ENCODE peak calls at places on chromosomes 7 and 10, in nine cellular contexts. One of them, this sample, is unnamed. For H3K4me1 and H3K9me3, the result is how much of the 10 kb centered on the place peaks cover.

GRCh38 chr10:3476186-3476585 is 303.6 kb upstream of the PITRM1 start:
- DNase-seq in prostate gland: no peak
- DNase-seq in breast epithelium: no peak
- DNase-seq in HCT116: no peak
- DNase-seq in MM.1S: no peak
- DNase-seq in left ventricle myocardium inferior: no peak
- DNase-seq in uterus: no peak
- DNase-seq in gastrocnemius medialis: no peak
- DNase-seq in endothelial cell of umbilical vein: no peak
- DNase-seq in this sample: no peak

GRCh38 chr10:114437456-114438292 is 33.4 kb upstream of the AFAP1L2 start:
- DNase-seq in gastrocnemius medialis: no peak
- DNase-seq in MM.1S: peak
- DNase-seq in prostate gland: no peak
- DNase-seq in endothelial cell of umbilical vein: no peak
- DNase-seq in breast epithelium: no peak
- DNase-seq in left ventricle myocardium inferior: no peak
- DNase-seq in HCT116: no peak
- DNase-seq in uterus: no peak
- DNase-seq in this sample: no peak

GRCh38 chr10:60073781-60074656 is 167.7 kb upstream of the CCDC6 start:
- DNase-seq in uterus: no peak
- DNase-seq in gastrocnemius medialis: no peak
- DNase-seq in HCT116: no peak
- DNase-seq in breast epithelium: no peak
- DNase-seq in MM.1S: no peak
- DNase-seq in endothelial cell of umbilical vein: no peak
- DNase-seq in left ventricle myocardium inferior: no peak
- DNase-seq in prostate gland: no peak
- DNase-seq in this sample: no peak

GRCh38 chr7:50317221-50317678 is 12.7 kb downstream of the IKZF1 start:
- DNase-seq in uterus: no peak
- DNase-seq in left ventricle myocardium inferior: no peak
- DNase-seq in prostate gland: no peak
- DNase-seq in breast epithelium: no peak
- DNase-seq in endothelial cell of umbilical vein: no peak
- DNase-seq in HCT116: no peak
- DNase-seq in MM.1S: peak
- DNase-seq in gastrocnemius medialis: no peak
- DNase-seq in this sample: no peak

GRCh38 chr7:157828881-157829280 is 492.1 kb downstream of the DNAJB6 start:
- DNase-seq in prostate gland: no peak
- DNase-seq in HCT116: no peak
- DNase-seq in gastrocnemius medialis: no peak
- DNase-seq in endothelial cell of umbilical vein: no peak
- DNase-seq in uterus: no peak
- DNase-seq in left ventricle myocardium inferior: no peak
- DNase-seq in MM.1S: no peak
- DNase-seq in breast epithelium: no peak
- DNase-seq in this sample: no peak

GRCh38 chr7:124843336-124843735 is 77.7 kb upstream of the GPR37 start:
- DNase-seq in endothelial cell of umbilical vein: peak
- DNase-seq in breast epithelium: no peak
- DNase-seq in MM.1S: no peak
- DNase-seq in uterus: no peak
- DNase-seq in gastrocnemius medialis: no peak
- DNase-seq in left ventricle myocardium inferior: no peak
- DNase-seq in prostate gland: no peak
- DNase-seq in HCT116: no peak
- DNase-seq in this sample: no peak

GRCh38 chr7:91034459-91035368 is 229.5 kb upstream of the FZD1 start:
- DNase-seq in gastrocnemius medialis: peak
- DNase-seq in HCT116: peak
- DNase-seq in breast epithelium: peak
- DNase-seq in endothelial cell of umbilical vein: peak
- DNase-seq in prostate gland: peak
- DNase-seq in MM.1S: peak
- DNase-seq in uterus: peak
- DNase-seq in left ventricle myocardium inferior: no peak
- DNase-seq in this sample: no peak

GRCh38 chr7:25735674-25736242 is 416.2 kb upstream of the NFE2L3 start:
- DNase-seq in uterus: no peak
- DNase-seq in MM.1S: no peak
- DNase-seq in gastrocnemius medialis: no peak
- DNase-seq in HCT116: no peak
- DNase-seq in breast epithelium: no peak
- DNase-seq in prostate gland: no peak
- DNase-seq in left ventricle myocardium inferior: no peak
- DNase-seq in endothelial cell of umbilical vein: no peak
- DNase-seq in this sample: no peak

GRCh38 chr7:6142871-6143380 is 111.8 kb downstream of the ANKRD61 start:
- DNase-seq in uterus: no peak
- DNase-seq in MM.1S: no peak
- DNase-seq in breast epithelium: no peak
- DNase-seq in prostate gland: no peak
- DNase-seq in left ventricle myocardium inferior: no peak
- DNase-seq in HCT116: no peak
- DNase-seq in gastrocnemius medialis: no peak
- DNase-seq in endothelial cell of umbilical vein: no peak
- DNase-seq in this sample: no peak

DNA sequence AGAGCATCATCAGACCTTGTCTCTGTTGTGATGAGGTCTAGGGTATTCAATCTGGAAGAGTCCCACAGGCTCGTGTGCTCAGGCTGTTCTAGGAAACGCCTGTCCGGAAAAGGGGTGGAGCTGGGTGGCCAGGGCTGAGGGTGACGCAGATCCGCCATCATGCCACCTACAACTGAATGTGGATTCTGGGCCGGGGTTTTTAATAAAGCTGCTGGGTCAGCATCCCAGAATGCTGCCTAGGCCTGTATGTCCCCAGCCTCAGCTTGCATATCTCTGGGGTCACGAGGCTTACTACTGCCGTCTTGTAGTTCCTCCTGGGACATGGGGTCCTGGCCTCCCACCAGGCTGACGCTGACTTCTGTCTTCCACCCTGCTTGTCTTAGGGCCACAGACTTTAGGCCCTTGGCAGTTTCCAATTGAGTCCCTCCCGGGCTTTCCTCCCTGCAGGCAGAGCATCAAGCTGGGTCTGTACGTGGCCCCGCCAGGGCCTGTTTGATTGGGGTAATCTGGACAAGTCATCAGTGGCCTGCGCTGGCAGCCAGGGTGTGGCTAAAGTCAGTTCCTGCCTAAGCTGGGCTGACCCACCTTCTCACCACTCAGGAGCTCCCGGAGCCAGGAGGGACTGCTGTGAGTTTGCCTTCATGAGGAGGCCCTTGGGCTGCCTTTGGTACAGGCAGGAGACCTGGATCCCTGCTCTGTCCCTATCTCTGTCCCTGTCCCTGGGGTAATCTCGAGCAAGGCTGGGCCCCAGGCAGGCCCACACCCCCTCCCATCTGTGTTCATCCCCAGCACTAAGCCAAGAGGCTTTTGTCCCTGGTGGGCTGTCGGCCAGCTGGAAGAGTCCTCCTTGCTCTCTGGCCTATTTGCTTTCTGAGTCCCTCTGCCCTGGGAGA is 79.9 kb downstream of the ZMIZ1 start:
- DNase-seq in MM.1S: no peak
- DNase-seq in endothelial cell of umbilical vein: peak
- DNase-seq in prostate gland: peak
- DNase-seq in gastrocnemius medialis: peak
- DNase-seq in uterus: no peak
- DNase-seq in left ventricle myocardium inferior: peak
- DNase-seq in HCT116: no peak
- DNase-seq in breast epithelium: no peak
- DNase-seq in this sample: no peak
- H3K4me1 ChIP-seq in MM.1S: under half
- H3K4me1 ChIP-seq in endothelial cell of umbilical vein: half or more
- H3K4me1 ChIP-seq in prostate gland: under half
- H3K4me1 ChIP-seq in gastrocnemius medialis: half or more
- H3K4me1 ChIP-seq in uterus: under half
- H3K4me1 ChIP-seq in left ventricle myocardium inferior: half or more
- H3K4me1 ChIP-seq in HCT116: half or more
- H3K4me1 ChIP-seq in breast epithelium: under half
- H3K4me1 ChIP-seq in this sample: under half

GRCh38 chr10:86732771-86733170 is 23.6 kb upstream of the BMPR1A start:
- DNase-seq in gastrocnemius medialis: no peak
- DNase-seq in endothelial cell of umbilical vein: no peak
- DNase-seq in HCT116: no peak
- DNase-seq in breast epithelium: no peak
- DNase-seq in prostate gland: no peak
- DNase-seq in uterus: no peak
- DNase-seq in left ventricle myocardium inferior: no peak
- DNase-seq in MM.1S: no peak
- DNase-seq in this sample: no peak
- H3K27ac ChIP-seq in gastrocnemius medialis: peak
- H3K27ac ChIP-seq in endothelial cell of umbilical vein: no peak
- H3K27ac ChIP-seq in HCT116: no peak
- H3K27ac ChIP-seq in breast epithelium: no peak
- H3K27ac ChIP-seq in prostate gland: peak
- H3K27ac ChIP-seq in uterus: peak
- H3K27ac ChIP-seq in left ventricle myocardium inferior: peak
- H3K27ac ChIP-seq in MM.1S: no peak
- H3K27ac ChIP-seq in this sample: no peak

GRCh38 chr10:88209837-88210552 is 346.6 kb downstream of the PTEN start:
- DNase-seq in endothelial cell of umbilical vein: no peak
- DNase-seq in MM.1S: no peak
- DNase-seq in prostate gland: no peak
- DNase-seq in gastrocnemius medialis: peak
- DNase-seq in breast epithelium: no peak
- DNase-seq in left ventricle myocardium inferior: no peak
- DNase-seq in HCT116: no peak
- DNase-seq in uterus: no peak
- DNase-seq in this sample: no peak
- H3K9me3 ChIP-seq in endothelial cell of umbilical vein: under half
- H3K9me3 ChIP-seq in MM.1S: under half
- H3K9me3 ChIP-seq in prostate gland: under half
- H3K9me3 ChIP-seq in gastrocnemius medialis: under half
- H3K9me3 ChIP-seq in breast epithelium: under half
- H3K9me3 ChIP-seq in left ventricle myocardium inferior: under half
- H3K9me3 ChIP-seq in HCT116: under half
- H3K9me3 ChIP-seq in uterus: under half
- H3K9me3 ChIP-seq in this sample: under half

DNA sequence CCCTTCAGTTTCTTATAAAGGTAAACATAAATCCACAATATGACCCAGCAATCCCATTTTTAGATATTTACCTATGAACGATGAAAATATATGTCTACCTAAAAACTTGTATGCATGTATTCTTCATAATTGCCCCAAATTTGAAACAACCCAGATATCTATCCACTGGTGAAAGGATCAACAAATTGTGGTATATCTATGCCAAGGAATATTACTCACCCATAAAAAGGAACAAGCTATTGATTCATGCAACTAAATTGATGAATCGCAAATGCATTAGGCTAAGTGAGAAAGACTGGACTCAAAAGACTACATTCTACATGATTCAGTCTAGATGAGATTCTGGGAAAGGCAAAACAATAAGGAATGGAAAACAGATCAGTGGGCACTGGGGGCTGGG is 126.0 kb upstream of the BTBD16 start:
- DNase-seq in left ventricle myocardium inferior: no peak
- DNase-seq in prostate gland: no peak
- DNase-seq in HCT116: no peak
- DNase-seq in MM.1S: no peak
- DNase-seq in gastrocnemius medialis: no peak
- DNase-seq in uterus: no peak
- DNase-seq in endothelial cell of umbilical vein: no peak
- DNase-seq in breast epithelium: no peak
- DNase-seq in this sample: no peak
- H3K4me1 ChIP-seq in left ventricle myocardium inferior: half or more
- H3K4me1 ChIP-seq in prostate gland: under half
- H3K4me1 ChIP-seq in HCT116: under half
- H3K4me1 ChIP-seq in MM.1S: under half
- H3K4me1 ChIP-seq in gastrocnemius medialis: half or more
- H3K4me1 ChIP-seq in uterus: under half
- H3K4me1 ChIP-seq in endothelial cell of umbilical vein: under half
- H3K4me1 ChIP-seq in breast epithelium: under half
- H3K4me1 ChIP-seq in this sample: under half